ENCODE peak calls at places on chromosomes 1 and 21, in eight cellular contexts. One of them, this sample, is unnamed.

GRCh38 chr1:100452641-100453040 is 85.3 kb upstream of the GPR88 start:
- DNase-seq in mesothelial cell of epicardium: no peak
- DNase-seq in ureter: no peak
- DNase-seq in AG08396: no peak
- DNase-seq in NCI-H1417: no peak
- DNase-seq in nephron progenitor cell: no peak
- DNase-seq in HS-27A: no peak
- DNase-seq in tibial nerve: no peak
- DNase-seq in this sample: no peak

GRCh38 chr1:151058682-151059341 is 610 bp downstream of the CDC42SE1 start:
- DNase-seq in ureter: peak
- DNase-seq in nephron progenitor cell: peak
- DNase-seq in tibial nerve: no peak
- DNase-seq in NCI-H1417: no peak
- DNase-seq in mesothelial cell of epicardium: peak
- DNase-seq in HS-27A: no peak
- DNase-seq in AG08396: peak
- DNase-seq in this sample: peak

GRCh38 chr1:228364706-228365213 is 41.9 kb downstream of the TRIM11 start:
- DNase-seq in NCI-H1417: no peak
- DNase-seq in ureter: no peak
- DNase-seq in HS-27A: no peak
- DNase-seq in mesothelial cell of epicardium: peak
- DNase-seq in AG08396: no peak
- DNase-seq in tibial nerve: no peak
- DNase-seq in nephron progenitor cell: no peak
- DNase-seq in this sample: no peak

GRCh38 chr1:23242414-23242813 is 25.1 kb upstream of the HTR1D start:
- DNase-seq in mesothelial cell of epicardium: no peak
- DNase-seq in NCI-H1417: no peak
- DNase-seq in tibial nerve: no peak
- DNase-seq in AG08396: no peak
- DNase-seq in ureter: no peak
- DNase-seq in nephron progenitor cell: no peak
- DNase-seq in HS-27A: no peak
- DNase-seq in this sample: no peak

GRCh38 chr1:246778663-246779062 is 54.5 kb downstream of the SCCPDH start:
- DNase-seq in mesothelial cell of epicardium: no peak
- DNase-seq in tibial nerve: no peak
- DNase-seq in ureter: no peak
- DNase-seq in AG08396: no peak
- DNase-seq in nephron progenitor cell: no peak
- DNase-seq in HS-27A: no peak
- DNase-seq in NCI-H1417: no peak
- DNase-seq in this sample: no peak

GRCh38 chr1:59972216-59972924 is 45.8 kb upstream of the CYP2J2 start:
- DNase-seq in AG08396: peak
- DNase-seq in ureter: no peak
- DNase-seq in tibial nerve: no peak
- DNase-seq in mesothelial cell of epicardium: no peak
- DNase-seq in NCI-H1417: no peak
- DNase-seq in HS-27A: no peak
- DNase-seq in nephron progenitor cell: no peak
- DNase-seq in this sample: no peak

GRCh38 chr1:25727819-25728286 is 72.1 kb upstream of the SELENON start:
- DNase-seq in ureter: peak
- DNase-seq in tibial nerve: peak
- DNase-seq in NCI-H1417: peak
- DNase-seq in nephron progenitor cell: no peak
- DNase-seq in mesothelial cell of epicardium: peak
- DNase-seq in AG08396: no peak
- DNase-seq in HS-27A: no peak
- DNase-seq in this sample: no peak

GRCh38 chr21:26007911-26008579 is 162.5 kb downstream of the APP start:
- DNase-seq in HS-27A: no peak
- DNase-seq in nephron progenitor cell: no peak
- DNase-seq in tibial nerve: no peak
- DNase-seq in NCI-H1417: no peak
- DNase-seq in ureter: no peak
- DNase-seq in mesothelial cell of epicardium: no peak
- DNase-seq in AG08396: no peak
- DNase-seq in this sample: no peak

GRCh38 chr1:58898739-58899580 is 115.1 kb upstream of the JUN start:
- DNase-seq in tibial nerve: no peak
- DNase-seq in mesothelial cell of epicardium: no peak
- DNase-seq in HS-27A: no peak
- DNase-seq in NCI-H1417: no peak
- DNase-seq in AG08396: no peak
- DNase-seq in nephron progenitor cell: peak
- DNase-seq in ureter: no peak
- DNase-seq in this sample: no peak

GRCh38 chr1:198656500-198656932 is 17.7 kb downstream of the PTPRC start:
- DNase-seq in NCI-H1417: no peak
- DNase-seq in mesothelial cell of epicardium: no peak
- DNase-seq in nephron progenitor cell: no peak
- DNase-seq in ureter: peak
- DNase-seq in HS-27A: no peak
- DNase-seq in tibial nerve: peak
- DNase-seq in AG08396: no peak
- DNase-seq in this sample: peak

GRCh38 chr21:42566524-42567180 is 53.0 kb downstream of the SLC37A1 start:
- DNase-seq in nephron progenitor cell: no peak
- DNase-seq in AG08396: no peak
- DNase-seq in NCI-H1417: no peak
- DNase-seq in ureter: no peak
- DNase-seq in HS-27A: no peak
- DNase-seq in mesothelial cell of epicardium: no peak
- DNase-seq in tibial nerve: no peak
- DNase-seq in this sample: peak

GRCh38 chr1:94864821-94865220 is 44.7 kb downstream of the SLC44A3 start:
- DNase-seq in nephron progenitor cell: peak
- DNase-seq in AG08396: no peak
- DNase-seq in NCI-H1417: no peak
- DNase-seq in tibial nerve: no peak
- DNase-seq in mesothelial cell of epicardium: no peak
- DNase-seq in ureter: no peak
- DNase-seq in HS-27A: no peak
- DNase-seq in this sample: peak